ENCODE peak calls at places on chromosomes 5 and 9, in seven cellular contexts. One of them, this sample, is unnamed.
A peak's percentile ranks its signal among the peaks of the same experiment; 100 is the strongest.

GRCh38 chr5:2739360-2740050 is 12.0 kb downstream of the IRX2 start:
- DNase-seq in GM12878: no peak
- DNase-seq in GM12892: no peak
- DNase-seq in H1: peak; percentile 79
- DNase-seq in HepG2: no peak
- DNase-seq in SK-N-SH: no peak
- DNase-seq in K562: no peak
- DNase-seq in this sample: no peak

GRCh38 chr5:157485811-157486739 is 26.1 kb downstream of the NIPAL4 start:
- DNase-seq in GM12878: no peak
- DNase-seq in GM12892: no peak
- DNase-seq in H1: no peak
- DNase-seq in HepG2: no peak
- DNase-seq in SK-N-SH: no peak
- DNase-seq in K562: no peak
- DNase-seq in this sample: no peak

GRCh38 chr9:4048441-4048840 is 251.4 kb downstream of the GLIS3 start:
- DNase-seq in GM12878: no peak
- DNase-seq in GM12892: no peak
- DNase-seq in H1: no peak
- DNase-seq in HepG2: no peak
- DNase-seq in SK-N-SH: no peak
- DNase-seq in K562: no peak
- DNase-seq in this sample: no peak

GRCh38 chr9:21933865-21934264 is 60.3 kb downstream of the CDKN2A start:
- DNase-seq in GM12878: no peak
- DNase-seq in GM12892: no peak
- DNase-seq in H1: no peak
- DNase-seq in HepG2: no peak
- DNase-seq in SK-N-SH: no peak
- DNase-seq in K562: no peak
- DNase-seq in this sample: no peak

GRCh38 chr9:87494970-87495471 is 2.6 kb upstream of the DAPK1 start:
- DNase-seq in GM12878: no peak
- DNase-seq in GM12892: no peak
- DNase-seq in H1: no peak
- DNase-seq in HepG2: no peak
- DNase-seq in SK-N-SH: no peak
- DNase-seq in K562: peak; percentile 54
- DNase-seq in this sample: no peak

GRCh38 chr5:140855772-140856674 is at the start of gene PCDHA10:
- DNase-seq in GM12878: no peak
- DNase-seq in GM12892: no peak
- DNase-seq in H1: no peak
- DNase-seq in HepG2: peak; percentile 6
- DNase-seq in SK-N-SH: no peak
- DNase-seq in K562: no peak
- DNase-seq in this sample: no peak

GRCh38 chr5:137164961-137165360 is 334.2 kb downstream of the SPOCK1 start:
- DNase-seq in GM12878: no peak
- DNase-seq in GM12892: no peak
- DNase-seq in H1: no peak
- DNase-seq in HepG2: no peak
- DNase-seq in SK-N-SH: no peak
- DNase-seq in K562: no peak
- DNase-seq in this sample: no peak

GRCh38 chr5:136276946-136277345 is 84.0 kb upstream of the SMIM32 start:
- DNase-seq in GM12878: no peak
- DNase-seq in GM12892: no peak
- DNase-seq in H1: no peak
- DNase-seq in HepG2: no peak
- DNase-seq in SK-N-SH: no peak
- DNase-seq in K562: no peak
- DNase-seq in this sample: no peak

GRCh38 chr5:33736510-33736909 is 155.3 kb downstream of the ADAMTS12 start:
- DNase-seq in GM12878: no peak
- DNase-seq in GM12892: no peak
- DNase-seq in H1: no peak
- DNase-seq in HepG2: peak; percentile 4
- DNase-seq in SK-N-SH: no peak
- DNase-seq in K562: no peak
- DNase-seq in this sample: no peak

GRCh38 chr9:113803811-113804589 is 72.1 kb upstream of the ZNF618 start:
- DNase-seq in GM12878: no peak
- DNase-seq in GM12892: no peak
- DNase-seq in H1: no peak
- DNase-seq in HepG2: no peak
- DNase-seq in SK-N-SH: no peak
- DNase-seq in K562: no peak
- DNase-seq in this sample: no peak

GRCh38 chr9:115758441-115758840 is 395.1 kb upstream of the PAPPA start:
- DNase-seq in GM12878: no peak
- DNase-seq in GM12892: no peak
- DNase-seq in H1: no peak
- DNase-seq in HepG2: no peak
- DNase-seq in SK-N-SH: no peak
- DNase-seq in K562: no peak
- DNase-seq in this sample: no peak

GRCh38 chr9:14910178-14910805 is at the start of gene FREM1:
- DNase-seq in GM12878: no peak
- DNase-seq in GM12892: no peak
- DNase-seq in H1: peak; percentile 69
- DNase-seq in HepG2: peak; percentile 55
- DNase-seq in SK-N-SH: peak; percentile 58
- DNase-seq in K562: peak; percentile 22
- DNase-seq in this sample: no peak

GRCh38 chr5:107808671-107809137 is 138.0 kb upstream of the EFNA5 start:
- DNase-seq in GM12878: no peak
- DNase-seq in GM12892: no peak
- DNase-seq in H1: peak; percentile 83
- DNase-seq in HepG2: peak; percentile 13
- DNase-seq in SK-N-SH: no peak
- DNase-seq in K562: no peak
- DNase-seq in this sample: no peak

GRCh38 chr9:33306037-33306436 is 15.7 kb downstream of the NFX1 start:
- DNase-seq in GM12878: no peak
- DNase-seq in GM12892: no peak
- DNase-seq in H1: no peak
- DNase-seq in HepG2: no peak
- DNase-seq in SK-N-SH: no peak
- DNase-seq in K562: no peak
- DNase-seq in this sample: no peak

GRCh38 chr5:108432024-108432423 is 50.1 kb upstream of the FBXL17 start:
- DNase-seq in GM12878: no peak
- DNase-seq in GM12892: no peak
- DNase-seq in H1: no peak
- DNase-seq in HepG2: no peak
- DNase-seq in SK-N-SH: no peak
- DNase-seq in K562: no peak
- DNase-seq in this sample: no peak

GRCh38 chr5:156920042-156920860 is 42.8 kb downstream of the TIMD4 start:
- DNase-seq in GM12878: peak; percentile 77
- DNase-seq in GM12892: no peak
- DNase-seq in H1: no peak
- DNase-seq in HepG2: no peak
- DNase-seq in SK-N-SH: no peak
- DNase-seq in K562: no peak
- DNase-seq in this sample: no peak

GRCh38 chr5:89595065-89595464 is 712.1 kb upstream of the MEF2C start:
- DNase-seq in GM12878: no peak
- DNase-seq in GM12892: no peak
- DNase-seq in H1: no peak
- DNase-seq in HepG2: no peak
- DNase-seq in SK-N-SH: no peak
- DNase-seq in K562: no peak
- DNase-seq in this sample: no peak

GRCh38 chr5:180235077-180235476 is 26.1 kb upstream of the RASGEF1C start:
- DNase-seq in GM12878: no peak
- DNase-seq in GM12892: no peak
- DNase-seq in H1: no peak
- DNase-seq in HepG2: no peak
- DNase-seq in SK-N-SH: no peak
- DNase-seq in K562: no peak
- DNase-seq in this sample: no peak

GRCh38 chr9:88974641-88975040 is 16.6 kb upstream of the S1PR3 start:
- DNase-seq in GM12878: no peak
- DNase-seq in GM12892: no peak
- DNase-seq in H1: no peak
- DNase-seq in HepG2: no peak
- DNase-seq in SK-N-SH: no peak
- DNase-seq in K562: no peak
- DNase-seq in this sample: no peak

GRCh38 chr5:171782332-171782966 is 3.2 kb upstream of the SMIM23 start:
- DNase-seq in GM12878: no peak
- DNase-seq in GM12892: no peak
- DNase-seq in H1: no peak
- DNase-seq in HepG2: peak; percentile 16
- DNase-seq in SK-N-SH: no peak
- DNase-seq in K562: no peak
- DNase-seq in this sample: no peak

GRCh38 chr5:63535840-63536602 is 426.2 kb downstream of the HTR1A start:
- DNase-seq in GM12878: no peak
- DNase-seq in GM12892: no peak
- DNase-seq in H1: no peak
- DNase-seq in HepG2: no peak
- DNase-seq in SK-N-SH: no peak
- DNase-seq in K562: no peak
- DNase-seq in this sample: no peak

GRCh38 chr5:9483779-9484178 is 62.1 kb downstream of the SEMA5A start:
- DNase-seq in GM12878: no peak
- DNase-seq in GM12892: no peak
- DNase-seq in H1: no peak
- DNase-seq in HepG2: no peak
- DNase-seq in SK-N-SH: no peak
- DNase-seq in K562: no peak
- DNase-seq in this sample: no peak

GRCh38 chr5:174223355-174223754 is 177.8 kb downstream of the NSG2 start:
- DNase-seq in GM12878: no peak
- DNase-seq in GM12892: no peak
- DNase-seq in H1: no peak
- DNase-seq in HepG2: no peak
- DNase-seq in SK-N-SH: peak; percentile 79
- DNase-seq in K562: no peak
- DNase-seq in this sample: no peak

GRCh38 chr5:174227228-174227627 is 181.7 kb downstream of the NSG2 start:
- DNase-seq in GM12878: no peak
- DNase-seq in GM12892: no peak
- DNase-seq in H1: no peak
- DNase-seq in HepG2: no peak
- DNase-seq in SK-N-SH: no peak
- DNase-seq in K562: no peak
- DNase-seq in this sample: no peak

GRCh38 chr5:174221454-174221853 is 175.9 kb downstream of the NSG2 start:
- DNase-seq in GM12878: no peak
- DNase-seq in GM12892: no peak
- DNase-seq in H1: no peak
- DNase-seq in HepG2: no peak
- DNase-seq in SK-N-SH: no peak
- DNase-seq in K562: no peak
- DNase-seq in this sample: no peak

GRCh38 chr5:174218162-174218561 is 172.7 kb downstream of the NSG2 start:
- DNase-seq in GM12878: no peak
- DNase-seq in GM12892: no peak
- DNase-seq in H1: no peak
- DNase-seq in HepG2: no peak
- DNase-seq in SK-N-SH: no peak
- DNase-seq in K562: no peak
- DNase-seq in this sample: no peak

DNA sequence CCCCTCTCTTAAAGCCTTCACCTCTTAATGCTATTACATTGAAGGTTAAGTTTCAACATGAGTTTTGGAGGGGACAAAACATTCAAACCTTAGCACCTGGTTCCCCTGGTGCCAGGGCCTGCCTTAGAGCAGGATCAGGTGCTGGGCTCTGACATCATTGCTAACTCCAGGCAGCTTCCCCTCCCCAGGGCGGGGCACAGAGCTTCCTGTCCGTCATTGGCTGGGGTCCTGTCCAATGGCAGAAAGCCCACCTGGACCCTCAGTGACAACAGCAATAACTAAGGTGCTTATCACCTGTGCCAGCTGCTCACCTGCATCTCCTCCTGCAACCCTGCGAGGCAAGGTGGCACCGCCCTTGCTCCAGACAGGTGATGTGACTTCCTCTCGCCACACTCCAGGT is 177.4 kb downstream of the NSG2 start:
- DNase-seq in GM12878: no peak
- DNase-seq in GM12892: no peak
- DNase-seq in H1: no peak
- DNase-seq in HepG2: no peak
- DNase-seq in SK-N-SH: no peak
- DNase-seq in K562: no peak
- DNase-seq in this sample: no peak
- TF ChIP-seq POLR2AphosphoS5 in GM12878: no peak
- TF ChIP-seq POLR2AphosphoS5 in GM12892: no peak
- TF ChIP-seq POLR2AphosphoS5 in H1: no peak
- TF ChIP-seq POLR2AphosphoS5 in HepG2: no peak
- TF ChIP-seq POLR2AphosphoS5 in SK-N-SH: no peak
- TF ChIP-seq POLR2AphosphoS5 in K562: no peak
- TF ChIP-seq POLR2AphosphoS5 in this sample: no peak

DNA sequence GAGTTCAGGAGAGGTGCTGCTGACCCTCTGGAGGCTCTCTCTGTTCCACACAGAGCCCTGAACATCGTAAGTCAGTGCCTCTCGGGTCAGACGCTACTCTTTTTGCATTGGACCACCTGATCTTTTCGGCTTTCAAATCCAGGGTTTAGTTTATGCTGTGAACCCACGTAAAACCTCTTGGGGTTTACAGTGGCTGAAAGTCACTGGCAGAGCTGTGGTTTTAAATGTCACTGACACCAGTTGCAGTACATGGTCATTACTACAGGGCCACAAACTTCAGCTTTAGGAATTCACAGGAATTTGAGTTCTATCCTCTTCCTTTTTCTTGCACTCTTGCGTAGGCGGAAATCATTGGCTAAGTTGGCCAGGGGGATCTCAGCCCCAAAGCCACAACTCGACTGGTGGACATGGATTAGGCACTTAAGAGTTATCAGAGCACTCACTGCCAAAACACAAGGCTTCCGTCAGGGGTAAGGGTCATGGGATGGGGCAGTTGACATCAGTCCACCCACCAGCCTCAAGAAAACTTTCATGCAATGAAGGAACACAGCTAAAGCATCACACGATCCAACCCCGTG is 76.9 kb downstream of the SFXN1 start:
- DNase-seq in GM12878: no peak
- DNase-seq in GM12892: no peak
- DNase-seq in H1: no peak
- DNase-seq in HepG2: no peak
- DNase-seq in SK-N-SH: no peak
- DNase-seq in K562: no peak
- DNase-seq in this sample: no peak
- TF ChIP-seq TAF1 in GM12878: no peak
- TF ChIP-seq TAF1 in GM12892: no peak
- TF ChIP-seq TAF1 in H1: no peak
- TF ChIP-seq TAF1 in HepG2: no peak
- TF ChIP-seq TAF1 in SK-N-SH: no peak
- TF ChIP-seq TAF1 in K562: no peak
- TF ChIP-seq TAF1 in this sample: no peak

GRCh38 chr5:55159763-55160492 is at the start of gene GPX8:
- DNase-seq in GM12878: no peak
- DNase-seq in GM12892: no peak
- DNase-seq in H1: no peak
- DNase-seq in HepG2: peak; percentile 32
- DNase-seq in SK-N-SH: peak; percentile 26
- DNase-seq in K562: peak; percentile 52
- DNase-seq in this sample: no peak
- TF ChIP-seq POLR2AphosphoS5 in GM12878: no peak
- TF ChIP-seq POLR2AphosphoS5 in GM12892: no peak
- TF ChIP-seq POLR2AphosphoS5 in H1: peak; percentile 66
- TF ChIP-seq POLR2AphosphoS5 in HepG2: no peak
- TF ChIP-seq POLR2AphosphoS5 in SK-N-SH: peak; percentile 93
- TF ChIP-seq POLR2AphosphoS5 in K562: no peak
- TF ChIP-seq POLR2AphosphoS5 in this sample: no peak

GRCh38 chr5:168404366-168404765 is 81.9 kb upstream of the RARS1 start:
- DNase-seq in GM12878: no peak
- DNase-seq in GM12892: no peak
- DNase-seq in H1: no peak
- DNase-seq in HepG2: no peak
- DNase-seq in SK-N-SH: no peak
- DNase-seq in K562: no peak
- DNase-seq in this sample: no peak
- TF ChIP-seq TAF1 in GM12878: no peak
- TF ChIP-seq TAF1 in GM12892: no peak
- TF ChIP-seq TAF1 in H1: no peak
- TF ChIP-seq TAF1 in HepG2: no peak
- TF ChIP-seq TAF1 in SK-N-SH: no peak
- TF ChIP-seq TAF1 in K562: no peak
- TF ChIP-seq TAF1 in this sample: no peak

This sample was measured in GM12891.